ENCODE peak calls at places on chromosomes 7 and 10, in nine cellular contexts. J is NCI-H526 treated with DMSO at 0.1 percent for 48 hours; P is HT-29; W is naive thymus-derived CD8-positive, alpha-beta T cell; K is M059J; D is stimulated activated CD4-positive, alpha-beta T cell treated with anti-CD3 and anti-CD28 coated beads, Interleukin-1b, Interleukin-23, amount 100 ng/mL, for 24 hours; H is AG10803; L is NCI-H69; Q is activated naive CD4-positive, alpha-beta T cell treated with anti-CD3 and anti-CD28 coated beads for 36 hours. E is an unnamed sample.

GRCh38 chr10:36669615-36670325 is 455.6 kb upstream of the ANKRD30A start:
- DNase-seq in H (no peak), L (no peak), K (no peak), J (no peak), W (no peak), Q (no peak), D (no peak), P (no peak), E (no peak)

GRCh38 chr10:69349542-69349888 is 67.2 kb downstream of the TACR2 start:
- DNase-seq in D (no peak), Q (no peak), P (no peak), W (no peak), L (no peak), J (no peak), H (no peak), K (no peak), E (no peak)

GRCh38 chr7:102434039-102434481 is 685 bp downstream of the ORAI2 start:
- DNase-seq in W (no peak), H (no peak), Q (peak), L (peak), J (peak), D (no peak), P (no peak), K (no peak), E (no peak)

GRCh38 chr7:28358423-28358868 is 53.9 kb upstream of the CREB5 start:
- DNase-seq in K (peak), Q (no peak), J (no peak), W (no peak), H (peak), P (no peak), L (peak), D (no peak), E (no peak)

GRCh38 chr7:69739906-69740545 is 141.8 kb downstream of the AUTS2 start:
- DNase-seq in H (peak), W (no peak), L (peak), D (no peak), P (no peak), Q (no peak), J (no peak), K (peak), E (no peak)

GRCh38 chr7:93165447-93165846 is 17.3 kb upstream of the SAMD9L start:
- DNase-seq in H (no peak), P (no peak), J (no peak), K (peak), Q (no peak), L (no peak), D (no peak), W (no peak), E (no peak)

GRCh38 chr10:92420554-92421275 is 129.7 kb downstream of the MARCHF5 start:
- DNase-seq in H (no peak), W (no peak), L (no peak), Q (no peak), K (no peak), D (no peak), P (no peak), J (no peak), E (no peak)

GRCh38 chr10:107409517-107409916 is 245.0 kb upstream of the SORCS1 start:
- DNase-seq in Q (no peak), J (no peak), L (peak), H (peak), P (peak), D (no peak), W (no peak), K (peak), E (no peak)

GRCh38 chr7:28329616-28330373 is 82.5 kb upstream of the CREB5 start:
- DNase-seq in J (no peak), D (no peak), H (peak), W (peak), K (peak), P (no peak), L (peak), Q (peak), E (peak)

GRCh38 chr10:101892782-101893391 is 49.3 kb upstream of the KCNIP2 start:
- DNase-seq in K (peak), P (no peak), D (no peak), J (no peak), L (peak), W (no peak), H (peak), Q (no peak), E (no peak)

GRCh38 chr7:108660465-108660864 is 90.8 kb downstream of the DNAJB9 start:
- DNase-seq in L (peak), H (no peak), K (peak), J (no peak), Q (no peak), P (peak), D (no peak), W (no peak), E (no peak)

GRCh38 chr10:24952701-24953349 is 419 bp upstream of the PRTFDC1 start:
- DNase-seq in W (peak), K (peak), P (peak), L (peak), D (no peak), Q (peak), J (peak), H (peak), E (peak)

GRCh38 chr7:13560441-13560840 is 429.0 kb downstream of the ETV1 start:
- DNase-seq in K (peak), L (no peak), Q (no peak), D (no peak), P (no peak), H (peak), W (no peak), J (no peak), E (no peak)

GRCh38 chr10:88881922-88882645 is 2.0 kb downstream of the STAMBPL1 start:
- DNase-seq in K (peak), Q (no peak), P (peak), H (no peak), L (peak), J (no peak), D (no peak), W (no peak), E (no peak)

GRCh38 chr7:88432321-88432720 is 125.6 kb upstream of the STEAP4 start:
- DNase-seq in J (no peak), K (no peak), L (peak), D (no peak), P (no peak), Q (no peak), W (no peak), H (no peak), E (no peak)

GRCh38 chr10:58291538-58292174 is 22.7 kb downstream of the CISD1 start:
- DNase-seq in Q (peak), K (peak), D (no peak), L (peak), H (peak), P (peak), W (peak), J (peak), E (peak)

GRCh38 chr7:521221-522070 is 1.8 kb upstream of the PDGFA start:
- DNase-seq in P (peak), L (peak), W (no peak), J (no peak), Q (no peak), D (no peak), K (peak), H (peak), E (no peak)

GRCh38 chr7:38463277-38464224 is 167.6 kb downstream of the AMPH start:
- DNase-seq in Q (peak), D (peak), K (peak), L (peak), H (peak), J (no peak), W (peak), P (no peak), E (peak)

GRCh38 chr7:150406565-150407421 is 27.7 kb downstream of the ZNF775 start:
- DNase-seq in Q (peak), H (no peak), K (peak), L (no peak), W (no peak), J (peak), D (no peak), P (peak), E (peak)

GRCh38 chr10:111107023-111107422 is 30.2 kb downstream of the ADRA2A start:
- DNase-seq in D (no peak), H (no peak), P (no peak), Q (no peak), L (no peak), W (no peak), K (no peak), J (no peak), E (no peak)

GRCh38 chr7:5528071-5528814 is 104.6 kb upstream of the TNRC18 start:
- DNase-seq in L (peak), K (peak), D (no peak), H (peak), W (peak), Q (peak), P (peak), J (no peak), E (peak)

E was measured in CD4-positive, CD25-positive, alpha-beta regulatory T cell.